ENCODE peak calls at places on chromosomes 3 and 15, in four cellular contexts. R is kidney epithelial cell, N is IMR-90, Q is C1 segment of cervical spinal cord. B is an unnamed sample.

GRCh38 chr3:188439080-188439479 is 285.1 kb downstream of the LPP start:
- DNase-seq in R (peak), N (no peak), Q (no peak), B (no peak)

GRCh38 chr15:79240036-79240435 is 42.5 kb upstream of the ANKRD34C start:
- DNase-seq in R (no peak), N (no peak), Q (no peak), B (no peak)

GRCh38 chr15:81106560-81106959 is 27.5 kb upstream of the CFAP161 start:
- DNase-seq in R (no peak), N (peak), Q (peak), B (peak)

GRCh38 chr3:152235709-152236298 is 32.9 kb upstream of the MBNL1 start:
- DNase-seq in R (peak), N (peak), Q (no peak), B (peak)

GRCh38 chr3:164360078-164360578 is 718.2 kb downstream of the SI start:
- DNase-seq in R (no peak), N (no peak), Q (no peak), B (no peak)

GRCh38 chr3:14440531-14441239 is 38.3 kb downstream of the SLC6A6 start:
- DNase-seq in R (peak), N (peak), Q (no peak), B (peak)

GRCh38 chr15:63048115-63048985 is 5.8 kb downstream of the TPM1 start:
- DNase-seq in R (no peak), N (peak), Q (peak), B (peak)

GRCh38 chr15:67030036-67030762 is 35.2 kb upstream of the SMAD3 start:
- DNase-seq in R (no peak), N (no peak), Q (no peak), B (no peak)

GRCh38 chr15:100092034-100092433 is 249.7 kb downstream of the ADAMTS17 start:
- DNase-seq in R (no peak), N (no peak), Q (no peak), B (no peak)

GRCh38 chr3:66778107-66778506 is 220.0 kb upstream of the KBTBD8 start:
- DNase-seq in R (no peak), N (no peak), Q (no peak), B (no peak)

GRCh38 chr3:123383101-123384053 is 65.5 kb downstream of the ADCY5 start:
- DNase-seq in R (no peak), N (peak), Q (no peak), B (no peak)

GRCh38 chr3:71600646-71601288 is 17.2 kb upstream of the FOXP1 start:
- DNase-seq in R (no peak), N (no peak), Q (no peak), B (no peak)

GRCh38 chr15:75733761-75734651 is 21.4 kb upstream of the CSPG4 start:
- DNase-seq in R (no peak), N (no peak), Q (no peak), B (no peak)

GRCh38 chr15:78976691-78977090 is 31.8 kb upstream of the CTSH start:
- DNase-seq in R (no peak), N (no peak), Q (no peak), B (no peak)

GRCh38 chr3:98702166-98702565 is 61.0 kb upstream of the ST3GAL6 start:
- DNase-seq in R (no peak), N (peak), Q (no peak), B (peak)

GRCh38 chr15:62079594-62079993 is 12.8 kb downstream of the C2CD4A start:
- DNase-seq in R (no peak), N (no peak), Q (no peak), B (no peak)

GRCh38 chr15:72994778-72995177 is 57.5 kb upstream of the NEO1 start:
- DNase-seq in R (no peak), N (no peak), Q (peak), B (no peak)

GRCh38 chr15:58549013-58549779 is 117.4 kb downstream of the LIPC start:
- DNase-seq in R (no peak), N (peak), Q (no peak), B (peak)

GRCh38 chr3:87426916-87427315 is 150.5 kb upstream of the POU1F1 start:
- DNase-seq in R (no peak), N (no peak), Q (no peak), B (no peak)

GRCh38 chr3:28347374-28348285 is 891 bp upstream of the ZCWPW2 start:
- DNase-seq in R (no peak), N (peak), Q (peak), B (peak)

GRCh38 chr3:141795311-141795710 is 32.1 kb downstream of the GRK7 start:
- DNase-seq in R (no peak), N (no peak), Q (no peak), B (no peak)